ENCODE peak calls at places on chromosomes 2 and 18, in nine cellular contexts. D is epithelial cell of esophagus, P is kidney, E is left ventricle myocardium inferior, U is nephron progenitor cell, T is bronchial epithelial cell, B is coronary artery, Y is upper lobe of left lung, M is lower lobe of right lung. H is an unnamed sample.

GRCh38 chr18:78602430-78602829 is 377.2 kb upstream of the SALL3 start:
- DNase-seq in D (no peak), P (no peak), E (no peak), U (no peak), T (no peak), B (no peak), Y (no peak), M (no peak), H (peak; percentile 24)

GRCh38 chr2:129253461-129253812 is 726.0 kb upstream of the RAB6C start:
- DNase-seq in D (peak; percentile 44), P (no peak), E (no peak), U (peak; percentile 18), T (no peak), B (no peak), Y (no peak), M (no peak), H (peak; percentile 77)

GRCh38 chr2:33210626-33211025 is 263.9 kb downstream of the LTBP1 start:
- DNase-seq in D (peak; percentile 93), P (peak; percentile 58), E (no peak), U (no peak), T (peak; percentile 98), B (peak; percentile 79), Y (no peak), M (no peak), H (peak; percentile 49)

GRCh38 chr18:37676276-37676675 is 110.7 kb upstream of the CELF4 start:
- DNase-seq in D (no peak), P (no peak), E (no peak), U (no peak), T (no peak), B (no peak), Y (no peak), M (no peak), H (no peak)

GRCh38 chr2:96636772-96637171 is 1.3 kb downstream of the KANSL3 start:
- DNase-seq in D (peak; percentile 15), P (no peak), E (no peak), U (no peak), T (no peak), B (no peak), Y (peak; percentile 37), M (no peak), H (no peak)

GRCh38 chr2:225002656-225003045 is 39.6 kb downstream of the DOCK10 start:
- DNase-seq in D (peak; percentile 29), P (no peak), E (no peak), U (no peak), T (no peak), B (no peak), Y (no peak), M (no peak), H (no peak)

GRCh38 chr2:225429718-225430117 is 30.2 kb downstream of the NYAP2 start:
- DNase-seq in D (no peak), P (no peak), E (no peak), U (peak; percentile 4), T (peak; percentile 10), B (no peak), Y (no peak), M (no peak), H (no peak)

GRCh38 chr2:159677654-159678053 is 34.7 kb upstream of the MARCHF7 start:
- DNase-seq in D (peak; percentile 26), P (no peak), E (no peak), U (no peak), T (peak; percentile 40), B (no peak), Y (no peak), M (no peak), H (no peak)

GRCh38 chr2:62940697-62941096 is 109.9 kb upstream of the OTX1 start:
- DNase-seq in D (no peak), P (no peak), E (no peak), U (no peak), T (peak; percentile 4), B (no peak), Y (no peak), M (no peak), H (no peak)

GRCh38 chr18:69817335-69817935 is 130.2 kb downstream of the CD226 start:
- DNase-seq in D (peak; percentile 62), P (no peak), E (no peak), U (no peak), T (peak; percentile 44), B (no peak), Y (no peak), M (no peak), H (no peak)

GRCh38 chr2:146193619-146194018 is 1651.2 kb upstream of the ACVR2A start:
- DNase-seq in D (no peak), P (no peak), E (no peak), U (no peak), T (no peak), B (no peak), Y (no peak), M (no peak), H (no peak)

GRCh38 chr2:58479557-58480120 is 238.5 kb upstream of the FANCL start:
- DNase-seq in D (no peak), P (no peak), E (no peak), U (no peak), T (no peak), B (no peak), Y (no peak), M (no peak), H (peak; percentile 72)

GRCh38 chr2:10762651-10763460 is 41.4 kb downstream of the ATP6V1C2 start:
- DNase-seq in D (no peak), P (peak; percentile 43), E (no peak), U (no peak), T (no peak), B (no peak), Y (no peak), M (no peak), H (no peak)

GRCh38 chr2:201269764-201270163 is 9.4 kb downstream of the CASP8 start:
- DNase-seq in D (no peak), P (no peak), E (no peak), U (no peak), T (no peak), B (no peak), Y (no peak), M (no peak), H (no peak)

GRCh38 chr2:24385366-24385765 is 25.0 kb upstream of the ITSN2 start:
- DNase-seq in D (peak; percentile 54), P (no peak), E (no peak), U (no peak), T (peak; percentile 52), B (no peak), Y (no peak), M (no peak), H (no peak)

DNA sequence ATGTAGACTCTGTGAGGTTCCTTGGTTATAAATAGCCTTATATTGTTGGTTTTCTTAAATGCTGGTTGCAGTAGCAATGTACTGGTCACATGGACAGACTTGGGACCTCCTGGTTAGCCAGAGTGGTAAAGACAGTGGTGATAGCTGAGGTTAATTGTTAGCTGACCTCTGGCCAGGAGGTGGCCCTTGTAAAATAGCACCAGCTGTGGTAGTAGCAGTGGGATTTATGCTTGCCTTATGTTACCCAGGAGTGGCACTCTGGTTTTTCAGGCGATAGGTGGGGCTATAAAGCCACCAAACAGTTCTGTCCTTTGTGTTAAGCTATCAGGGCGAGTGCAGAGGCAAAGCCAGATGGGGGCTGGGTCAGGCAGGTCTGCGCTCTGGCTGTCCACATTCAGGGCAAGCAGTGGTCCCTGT is 94.8 kb upstream of the SRD5A2 start:
- DNase-seq in D (no peak), P (no peak), E (no peak), U (peak; percentile 52), T (no peak), B (no peak), Y (no peak), M (no peak), H (peak; percentile 83)
- TF ChIP-seq CTCF in D (no peak), P (no peak), E (no peak), U (no peak), T (no peak), B (no peak), Y (no peak), M (no peak), H (peak; percentile 62)

DNA sequence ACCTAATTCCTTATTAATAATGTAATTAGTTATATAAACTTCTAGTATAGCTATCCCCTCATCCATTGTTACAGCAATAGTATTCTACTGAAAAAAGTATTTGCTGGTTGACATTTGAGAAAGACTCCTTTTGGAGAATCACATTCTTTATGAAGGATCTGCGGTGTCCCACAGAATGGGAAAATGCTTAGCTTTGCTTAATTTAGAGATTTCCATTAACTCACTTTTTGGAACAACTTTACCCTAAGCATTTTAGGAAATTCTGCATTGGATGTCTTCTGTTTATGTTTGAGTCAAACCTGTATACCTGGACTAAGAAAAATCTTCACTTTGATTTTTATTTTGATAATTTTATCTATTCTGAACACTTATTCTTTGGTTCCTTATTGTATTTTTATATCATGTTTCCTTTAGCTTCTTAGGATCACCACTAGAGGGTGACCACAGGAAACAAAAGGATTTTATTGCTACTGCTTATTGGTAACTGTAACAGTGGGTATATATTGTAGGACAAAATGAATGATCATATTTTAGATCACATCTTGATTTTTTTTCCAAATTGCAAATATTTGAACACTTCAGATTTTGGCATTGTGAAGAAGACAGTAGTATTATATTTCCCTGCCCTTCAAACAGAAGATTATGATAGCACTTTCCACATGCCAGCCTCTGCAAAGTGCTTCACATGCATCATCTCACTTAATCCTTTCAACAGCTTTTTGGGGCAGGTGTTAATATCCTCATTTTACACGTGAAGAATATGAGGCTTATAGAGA is 79.6 kb downstream of the MIB1 start:
- DNase-seq in D (peak; percentile 35), P (no peak), E (no peak), U (no peak), T (peak; percentile 17), B (no peak), Y (no peak), M (no peak), H (no peak)
- TF ChIP-seq CTCF in D (peak; percentile 55), P (no peak), E (peak; percentile 69), U (peak; percentile 58), T (peak; percentile 26), B (peak; percentile 52), Y (peak; percentile 24), M (peak; percentile 51), H (peak; percentile 82)

GRCh38 chr2:219658447-219658846 is 31.0 kb downstream of the SLC4A3 start:
- DNase-seq in D (no peak), P (no peak), E (no peak), U (no peak), T (no peak), B (peak; percentile 53), Y (no peak), M (no peak), H (peak; percentile 13)
- TF ChIP-seq CTCF in D (no peak), P (no peak), E (no peak), U (no peak), T (no peak), B (no peak), Y (no peak), M (no peak), H (no peak)

GRCh38 chr2:53473762-53474161 is 293.8 kb upstream of the CHAC2 start:
- DNase-seq in D (no peak), P (no peak), E (no peak), U (no peak), T (no peak), B (no peak), Y (no peak), M (no peak), H (no peak)

GRCh38 chr2:53475320-53475719 is 292.3 kb upstream of the CHAC2 start:
- DNase-seq in D (peak; percentile 81), P (no peak), E (no peak), U (no peak), T (peak; percentile 88), B (no peak), Y (no peak), M (no peak), H (no peak)

GRCh38 chr2:53475766-53476165 is 291.8 kb upstream of the CHAC2 start:
- DNase-seq in D (no peak), P (no peak), E (no peak), U (no peak), T (peak; percentile 28), B (no peak), Y (no peak), M (no peak), H (no peak)

GRCh38 chr2:53476800-53477199 is 290.8 kb upstream of the CHAC2 start:
- DNase-seq in D (peak; percentile 26), P (no peak), E (no peak), U (no peak), T (no peak), B (no peak), Y (no peak), M (no peak), H (no peak)

GRCh38 chr2:53473236-53473635 is 294.4 kb upstream of the CHAC2 start:
- DNase-seq in D (peak; percentile 22), P (no peak), E (no peak), U (no peak), T (no peak), B (no peak), Y (no peak), M (no peak), H (peak; percentile 61)
- TF ChIP-seq CTCF in D (peak; percentile 45), P (peak; percentile 22), E (peak; percentile 55), U (no peak), T (peak; percentile 23), B (no peak), Y (peak; percentile 10), M (no peak), H (peak; percentile 71)

H was measured in endodermal cell.